ENCODE peak calls at places on chromosomes 12 and 14, in nine cellular contexts. One of them, this sample, is unnamed.

GRCh38 chr14:99505089-99505488 is 23.9 kb downstream of the CCNK start:
- DNase-seq in nucleus accumbens: no peak
- DNase-seq in Calu3: no peak
- DNase-seq in NCI-H2171: no peak
- DNase-seq in transverse colon: no peak
- DNase-seq in left lung: no peak
- DNase-seq in activated T-helper 1 cell treated with Interleukin-2 at 50 U/mL for 16 hours: no peak
- DNase-seq in T-helper 1 cell: no peak
- DNase-seq in iPS DF 19.7: no peak
- DNase-seq in this sample: no peak

GRCh38 chr12:81294325-81295190 is 216.7 kb downstream of the ACSS3 start:
- DNase-seq in T-helper 1 cell: no peak
- DNase-seq in iPS DF 19.7: no peak
- DNase-seq in Calu3: no peak
- DNase-seq in NCI-H2171: no peak
- DNase-seq in transverse colon: no peak
- DNase-seq in nucleus accumbens: no peak
- DNase-seq in activated T-helper 1 cell treated with Interleukin-2 at 50 U/mL for 16 hours: no peak
- DNase-seq in left lung: no peak
- DNase-seq in this sample: no peak

GRCh38 chr14:32545858-32546210 is 216.7 kb downstream of the AKAP6 start:
- DNase-seq in iPS DF 19.7: no peak
- DNase-seq in transverse colon: no peak
- DNase-seq in activated T-helper 1 cell treated with Interleukin-2 at 50 U/mL for 16 hours: no peak
- DNase-seq in T-helper 1 cell: no peak
- DNase-seq in nucleus accumbens: no peak
- DNase-seq in NCI-H2171: no peak
- DNase-seq in left lung: no peak
- DNase-seq in Calu3: no peak
- DNase-seq in this sample: no peak

GRCh38 chr14:102554835-102555819 is 37.3 kb upstream of the RCOR1 start:
- DNase-seq in iPS DF 19.7: no peak
- DNase-seq in activated T-helper 1 cell treated with Interleukin-2 at 50 U/mL for 16 hours: peak; percentile 30
- DNase-seq in transverse colon: peak; percentile 64
- DNase-seq in T-helper 1 cell: peak; percentile 50
- DNase-seq in Calu3: peak; percentile 44
- DNase-seq in nucleus accumbens: no peak
- DNase-seq in left lung: peak; percentile 89
- DNase-seq in NCI-H2171: peak; percentile 23
- DNase-seq in this sample: peak; percentile 39

GRCh38 chr12:52524241-52524897 is 4.2 kb upstream of the KRT5 start:
- DNase-seq in Calu3: no peak
- DNase-seq in activated T-helper 1 cell treated with Interleukin-2 at 50 U/mL for 16 hours: no peak
- DNase-seq in NCI-H2171: no peak
- DNase-seq in nucleus accumbens: no peak
- DNase-seq in transverse colon: no peak
- DNase-seq in left lung: no peak
- DNase-seq in T-helper 1 cell: no peak
- DNase-seq in iPS DF 19.7: no peak
- DNase-seq in this sample: peak; percentile 78

GRCh38 chr12:107734139-107734538 is 26.8 kb downstream of the PRDM4 start:
- DNase-seq in left lung: no peak
- DNase-seq in iPS DF 19.7: no peak
- DNase-seq in transverse colon: no peak
- DNase-seq in Calu3: no peak
- DNase-seq in NCI-H2171: no peak
- DNase-seq in nucleus accumbens: no peak
- DNase-seq in T-helper 1 cell: no peak
- DNase-seq in activated T-helper 1 cell treated with Interleukin-2 at 50 U/mL for 16 hours: no peak
- DNase-seq in this sample: no peak

GRCh38 chr12:131617596-131618302 is 93.1 kb upstream of the SFSWAP start:
- DNase-seq in transverse colon: no peak
- DNase-seq in T-helper 1 cell: no peak
- DNase-seq in NCI-H2171: no peak
- DNase-seq in nucleus accumbens: no peak
- DNase-seq in activated T-helper 1 cell treated with Interleukin-2 at 50 U/mL for 16 hours: no peak
- DNase-seq in left lung: no peak
- DNase-seq in Calu3: no peak
- DNase-seq in iPS DF 19.7: no peak
- DNase-seq in this sample: no peak

GRCh38 chr14:91714805-91715204 is 17.1 kb downstream of the CATSPERB start:
- DNase-seq in NCI-H2171: no peak
- DNase-seq in nucleus accumbens: no peak
- DNase-seq in activated T-helper 1 cell treated with Interleukin-2 at 50 U/mL for 16 hours: no peak
- DNase-seq in Calu3: peak; percentile 9
- DNase-seq in transverse colon: no peak
- DNase-seq in left lung: no peak
- DNase-seq in iPS DF 19.7: no peak
- DNase-seq in T-helper 1 cell: no peak
- DNase-seq in this sample: no peak

GRCh38 chr12:97404549-97404948 is 58.1 kb upstream of the RMST start:
- DNase-seq in transverse colon: no peak
- DNase-seq in NCI-H2171: peak; percentile 30
- DNase-seq in Calu3: peak; percentile 64
- DNase-seq in activated T-helper 1 cell treated with Interleukin-2 at 50 U/mL for 16 hours: no peak
- DNase-seq in nucleus accumbens: peak; percentile 10
- DNase-seq in left lung: no peak
- DNase-seq in T-helper 1 cell: no peak
- DNase-seq in iPS DF 19.7: peak; percentile 20
- DNase-seq in this sample: no peak

GRCh38 chr12:54759751-54760150 is 94.6 kb upstream of the MUCL1 start:
- DNase-seq in NCI-H2171: peak; percentile 24
- DNase-seq in nucleus accumbens: no peak
- DNase-seq in Calu3: peak; percentile 50
- DNase-seq in left lung: no peak
- DNase-seq in activated T-helper 1 cell treated with Interleukin-2 at 50 U/mL for 16 hours: no peak
- DNase-seq in transverse colon: no peak
- DNase-seq in iPS DF 19.7: peak; percentile 38
- DNase-seq in T-helper 1 cell: no peak
- DNase-seq in this sample: no peak

GRCh38 chr12:108619369-108620160 is 14.1 kb downstream of the SELPLG start:
- DNase-seq in nucleus accumbens: no peak
- DNase-seq in transverse colon: no peak
- DNase-seq in left lung: no peak
- DNase-seq in Calu3: no peak
- DNase-seq in T-helper 1 cell: no peak
- DNase-seq in NCI-H2171: no peak
- DNase-seq in activated T-helper 1 cell treated with Interleukin-2 at 50 U/mL for 16 hours: no peak
- DNase-seq in iPS DF 19.7: no peak
- DNase-seq in this sample: no peak

GRCh38 chr12:76237086-76237701 is 111.0 kb downstream of the BBS10 start:
- DNase-seq in Calu3: no peak
- DNase-seq in iPS DF 19.7: no peak
- DNase-seq in activated T-helper 1 cell treated with Interleukin-2 at 50 U/mL for 16 hours: no peak
- DNase-seq in left lung: no peak
- DNase-seq in T-helper 1 cell: no peak
- DNase-seq in transverse colon: no peak
- DNase-seq in NCI-H2171: no peak
- DNase-seq in nucleus accumbens: no peak
- DNase-seq in this sample: no peak

GRCh38 chr12:12115531-12115930 is 44.8 kb downstream of the BCL2L14 start:
- DNase-seq in Calu3: no peak
- DNase-seq in T-helper 1 cell: no peak
- DNase-seq in left lung: no peak
- DNase-seq in activated T-helper 1 cell treated with Interleukin-2 at 50 U/mL for 16 hours: no peak
- DNase-seq in transverse colon: no peak
- DNase-seq in NCI-H2171: no peak
- DNase-seq in iPS DF 19.7: no peak
- DNase-seq in nucleus accumbens: peak; percentile 8
- DNase-seq in this sample: no peak

GRCh38 chr14:20682127-20682434 is 2.3 kb upstream of the RNASE4 start:
- DNase-seq in Calu3: no peak
- DNase-seq in NCI-H2171: no peak
- DNase-seq in left lung: peak; percentile 81
- DNase-seq in iPS DF 19.7: no peak
- DNase-seq in T-helper 1 cell: no peak
- DNase-seq in activated T-helper 1 cell treated with Interleukin-2 at 50 U/mL for 16 hours: no peak
- DNase-seq in nucleus accumbens: no peak
- DNase-seq in transverse colon: no peak
- DNase-seq in this sample: no peak

GRCh38 chr14:36768638-36769337 is 107.1 kb downstream of the PAX9 start:
- DNase-seq in NCI-H2171: no peak
- DNase-seq in Calu3: no peak
- DNase-seq in T-helper 1 cell: no peak
- DNase-seq in nucleus accumbens: no peak
- DNase-seq in activated T-helper 1 cell treated with Interleukin-2 at 50 U/mL for 16 hours: no peak
- DNase-seq in transverse colon: no peak
- DNase-seq in iPS DF 19.7: no peak
- DNase-seq in left lung: no peak
- DNase-seq in this sample: no peak